ENCODE peak calls at places on chromosomes 7 and 10, in four cellular contexts. Q, T, N and O are unnamed samples.
A peak's percentile ranks its signal among the peaks of the same experiment; 100 is the strongest.

GRCh38 chr10:102648889-102649752 is 4.8 kb downstream of the TRIM8 start:
- DNase-seq in N (peak; percentile 32), Q (no peak), T (peak; percentile 62), O (no peak)

GRCh38 chr7:94297397-94297838 is 97.3 kb upstream of the COL1A2 start:
- DNase-seq in N (no peak), T (peak; percentile 78), Q (peak; percentile 93), O (no peak)

GRCh38 chr7:80232969-80233724 is 98.5 kb downstream of the GNAI1 start:
- DNase-seq in N (no peak), Q (no peak), T (no peak), O (no peak)

GRCh38 chr7:98418271-98418635 is 17.4 kb upstream of the BAIAP2L1 start:
- DNase-seq in T (no peak), N (no peak), Q (no peak), O (no peak)

GRCh38 chr7:131655447-131655846 is 99.0 kb upstream of the PODXL start:
- DNase-seq in T (no peak), N (no peak), Q (peak; percentile 39), O (peak; percentile 54)

GRCh38 chr7:44189993-44190872 is 994 bp upstream of the GCK start:
- DNase-seq in Q (no peak), N (no peak), T (no peak), O (no peak)

GRCh38 chr10:114471906-114472873 is 67.9 kb upstream of the AFAP1L2 start:
- DNase-seq in Q (no peak), N (peak; percentile 56), T (no peak), O (peak; percentile 76)

GRCh38 chr10:7667262-7668141 is 736 bp upstream of the ITIH5 start:
- DNase-seq in T (no peak), N (peak; percentile 77), Q (peak; percentile 75), O (peak; percentile 87)

GRCh38 chr7:74454948-74455804 is 1.5 kb downstream of the GTF2IRD1 start:
- DNase-seq in N (no peak), Q (no peak), T (peak; percentile 90), O (peak; percentile 69)

GRCh38 chr7:88203401-88203800 is 16.4 kb downstream of the SRI start:
- DNase-seq in N (no peak), Q (no peak), T (no peak), O (no peak)

GRCh38 chr7:932651-932975 is 21.9 kb downstream of the ADAP1 start:
- DNase-seq in T (peak; percentile 39), Q (no peak), N (no peak), O (no peak)

GRCh38 chr7:36487756-36488336 is 98.2 kb downstream of the ANLN start:
- DNase-seq in N (peak; percentile 66), Q (no peak), T (no peak), O (no peak)

GRCh38 chr7:75977741-75978140 is 16.7 kb downstream of the TMEM120A start:
- DNase-seq in T (peak; percentile 86), N (no peak), Q (peak; percentile 88), O (no peak)

GRCh38 chr7:99791021-99791420 is 7.0 kb upstream of the CYP3A4 start:
- DNase-seq in T (no peak), Q (no peak), N (no peak), O (no peak)

GRCh38 chr7:108598153-108598552 is 28.5 kb downstream of the DNAJB9 start:
- DNase-seq in N (peak; percentile 27), Q (no peak), T (no peak), O (no peak)

GRCh38 chr10:34280599-34281374 is 534.3 kb downstream of the PARD3 start:
- DNase-seq in Q (peak; percentile 86), T (no peak), N (peak; percentile 50), O (peak; percentile 72)

GRCh38 chr10:102753724-102754123 is 10.0 kb downstream of the WBP1L start:
- DNase-seq in Q (no peak), T (no peak), N (no peak), O (no peak)

GRCh38 chr10:59019603-59020002 is 156.8 kb upstream of the PHYHIPL start:
- DNase-seq in N (no peak), Q (no peak), T (no peak), O (no peak)

GRCh38 chr7:99440195-99440594 is 1.5 kb downstream of the CPSF4 start:
- DNase-seq in Q (no peak), T (no peak), N (peak; percentile 19), O (no peak)

GRCh38 chr7:131123991-131124629 is 203.6 kb upstream of the MKLN1 start:
- DNase-seq in N (no peak), T (no peak), Q (no peak), O (no peak)

GRCh38 chr10:3045471-3046209 is 21.7 kb upstream of the PFKP start:
- DNase-seq in N (peak; percentile 68), Q (peak; percentile 76), T (peak; percentile 58), O (peak; percentile 87)

GRCh38 chr7:74033372-74034311 is 5.7 kb downstream of the ELN start:
- DNase-seq in Q (peak; percentile 92), N (no peak), T (peak; percentile 90), O (no peak)

GRCh38 chr10:96431211-96431970 is 72.6 kb upstream of the OPALIN start:
- DNase-seq in N (no peak), Q (no peak), T (no peak), O (no peak)

GRCh38 chr7:47170516-47170915 is 411.4 kb downstream of the TNS3 start:
- DNase-seq in T (no peak), Q (no peak), N (peak; percentile 31), O (no peak)
- TF ChIP-seq CTCF in T (no peak), Q (no peak), N (peak; percentile 60), O (peak; percentile 77)

DNA sequence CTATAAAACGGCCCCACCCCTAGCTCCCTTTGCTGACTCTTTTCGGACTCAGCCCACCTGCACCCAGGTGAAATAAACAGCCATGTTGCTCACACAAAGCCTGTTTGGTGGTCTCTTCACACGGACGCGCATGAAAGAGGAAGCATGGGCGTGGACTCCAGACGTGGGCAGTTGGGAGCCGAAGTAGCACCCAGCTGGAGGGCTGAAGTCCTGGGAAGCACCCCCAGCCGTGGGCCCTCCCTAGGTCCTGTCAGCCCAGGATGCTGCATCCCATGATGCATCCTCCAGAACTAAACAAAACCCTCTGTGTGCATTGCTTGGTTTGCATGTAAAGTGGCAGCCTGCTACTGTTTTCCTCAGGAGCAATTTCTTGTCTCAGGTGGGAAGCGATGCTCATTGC is 62.1 kb upstream of the CFAP46 start:
- DNase-seq in Q (no peak), N (no peak), T (no peak), O (no peak)
- H3K27ac ChIP-seq in Q (no peak overlapping the region), N (no peak overlapping the region), T (no peak overlapping the region), O (no peak overlapping the region)

DNA sequence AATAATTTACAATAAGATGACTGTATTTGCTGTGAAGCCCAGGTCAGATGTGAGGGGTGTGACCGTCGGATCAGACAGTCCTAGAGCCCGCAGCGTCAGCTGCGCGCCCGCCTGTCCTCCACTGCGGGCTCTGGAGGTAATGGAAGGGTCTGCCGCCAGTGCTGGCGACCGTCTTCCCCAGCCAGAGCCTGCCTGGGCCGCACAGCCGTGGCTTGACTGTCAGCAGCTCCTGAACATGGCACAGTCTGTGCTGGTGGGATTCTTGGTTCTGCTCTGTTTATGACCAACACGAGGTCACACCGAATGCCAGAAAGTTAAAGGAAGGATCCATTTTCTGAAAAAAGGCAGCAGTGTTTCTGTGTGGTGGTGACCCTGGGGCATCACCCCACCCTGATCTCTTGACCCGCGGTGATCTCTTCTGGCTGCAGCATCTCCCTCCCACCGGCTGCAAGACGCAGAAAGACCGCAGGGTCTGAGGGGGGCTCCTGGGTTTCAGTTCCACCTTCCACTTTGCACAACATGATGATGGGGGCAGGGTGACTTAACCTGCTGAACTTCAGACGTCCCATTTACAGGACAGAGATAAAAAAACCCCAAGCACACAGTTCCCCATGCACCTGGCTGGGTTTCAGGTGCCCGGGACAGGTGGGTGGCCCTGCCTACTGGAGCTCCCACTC is 103.7 kb downstream of the DNAJB6 start:
- DNase-seq in N (no peak), Q (peak; percentile 24), T (peak; percentile 17), O (peak; percentile 22)
- TF ChIP-seq CTCF in N (no peak), Q (no peak), T (no peak), O (no peak)

GRCh38 chr10:4541292-4541691 is 284.7 kb upstream of the AKR1E2 start:
- DNase-seq in Q (no peak), N (no peak), T (no peak), O (no peak)
- H3K27ac ChIP-seq in Q (no peak overlapping the region), N (no peak overlapping the region), T (no peak overlapping the region), O (no peak overlapping the region)

DNA sequence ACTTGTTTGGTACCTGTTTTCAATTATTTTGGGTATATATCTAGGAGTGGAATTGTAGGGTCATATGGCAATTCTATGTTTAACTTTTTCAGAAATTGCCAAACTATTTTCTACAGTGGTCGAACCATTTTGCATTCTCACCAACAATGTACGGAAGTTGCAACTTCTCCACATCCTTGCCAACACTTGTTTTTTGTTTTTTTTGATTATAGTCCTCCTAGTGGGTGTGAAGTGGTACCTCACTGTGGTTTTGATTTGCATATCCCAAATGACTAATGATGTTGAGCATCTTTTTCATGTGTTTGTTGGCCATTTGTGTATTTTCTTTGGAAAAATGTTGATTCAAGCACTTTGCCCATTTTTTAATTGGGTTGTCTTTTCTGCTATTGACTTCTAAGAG is 122.1 kb downstream of the RPS24 start:
- DNase-seq in N (no peak), T (no peak), Q (no peak), O (no peak)
- TF ChIP-seq CTCF in N (peak; percentile 20), T (no peak), Q (no peak), O (peak; percentile 64)

GRCh38 chr10:5958077-5958476 is 19.3 kb downstream of the IL15RA start:
- DNase-seq in Q (no peak), N (no peak), T (no peak), O (peak; percentile 28)
- H3K27ac ChIP-seq in Q (no peak overlapping the region), N (no peak overlapping the region), T (no peak overlapping the region), O (no peak overlapping the region)

DNA sequence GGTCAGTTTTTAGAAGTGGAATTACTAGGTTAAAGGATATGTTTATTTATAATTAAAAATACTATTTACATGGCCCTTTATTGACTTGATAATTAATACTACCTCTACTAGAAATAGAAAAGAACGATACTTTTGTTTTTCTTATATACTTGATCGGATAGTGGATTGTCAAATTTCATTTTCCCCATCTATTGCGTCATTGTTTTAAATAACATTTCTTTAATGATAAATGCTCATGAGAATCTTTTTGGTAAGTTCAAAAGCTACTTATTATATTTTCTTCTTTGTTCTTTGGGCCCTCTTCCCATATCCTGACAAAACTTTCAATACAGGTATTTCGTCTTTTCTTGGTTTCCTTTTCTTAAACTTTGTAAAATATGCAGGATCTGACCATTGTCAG is 392.4 kb downstream of the PHF14 start:
- DNase-seq in N (no peak), Q (no peak), T (no peak), O (no peak)
- TF ChIP-seq CTCF in N (no peak), Q (no peak), T (no peak), O (no peak)